ENCODE peak calls at places on chromosome 14, in four cellular contexts. F, Q, H and G are unnamed samples.

GRCh38 chr14:101845896-101846295 is 84.4 kb downstream of the PPP2R5C start:
- DNase-seq in Q (no peak), H (no peak), F (no peak), G (no peak)

GRCh38 chr14:43778956-43779639 is 728.0 kb downstream of the FSCB start:
- DNase-seq in F (no peak), H (no peak), Q (no peak), G (peak; percentile 99)

GRCh38 chr14:81221579-81222102 is 882 bp upstream of the GTF2A1 start:
- DNase-seq in Q (no peak), F (no peak), H (no peak), G (no peak)

GRCh38 chr14:88333036-88333435 is 10.0 kb upstream of the KCNK10 start:
- DNase-seq in F (no peak), Q (no peak), H (no peak), G (no peak)

GRCh38 chr14:103815253-103815652 is 32.1 kb downstream of the PPP1R13B start:
- DNase-seq in F (no peak), Q (no peak), H (no peak), G (no peak)

GRCh38 chr14:53285806-53286205 is 132.7 kb upstream of the DDHD1 start:
- DNase-seq in H (no peak), F (no peak), Q (no peak), G (no peak)

GRCh38 chr14:55028066-55028465 is 1.0 kb downstream of the SOCS4 start:
- DNase-seq in Q (no peak), F (no peak), H (no peak), G (no peak)

GRCh38 chr14:100526057-100526456 is 61.2 kb downstream of the BEGAIN start:
- DNase-seq in F (no peak), Q (no peak), H (peak; percentile 5), G (no peak)

GRCh38 chr14:55624913-55625312 is 44.9 kb downstream of the KTN1 start:
- DNase-seq in F (no peak), Q (no peak), H (no peak), G (no peak)

GRCh38 chr14:35406811-35407630 is 2.5 kb upstream of the NFKBIA start:
- DNase-seq in F (peak; percentile 62), Q (peak; percentile 52), H (no peak), G (peak; percentile 87)

GRCh38 chr14:47278233-47278842 is 397.1 kb downstream of the MDGA2 start:
- DNase-seq in H (peak; percentile 72), F (peak; percentile 60), Q (peak; percentile 5), G (peak; percentile 11)

GRCh38 chr14:101761032-101761880 is at the start of gene PPP2R5C:
- DNase-seq in F (peak; percentile 85), H (peak; percentile 83), Q (peak; percentile 93), G (peak; percentile 76)

GRCh38 chr14:76257111-76257803 is 105.5 kb downstream of the GPATCH2L start:
- DNase-seq in H (no peak), Q (peak; percentile 77), F (no peak), G (no peak)

GRCh38 chr14:103729496-103730448 is 14.2 kb downstream of the ZFYVE21 start:
- DNase-seq in H (no peak), Q (peak; percentile 29), F (no peak), G (no peak)

GRCh38 chr14:100586520-100587247 is 533 bp downstream of the BEGAIN start:
- DNase-seq in Q (peak; percentile 65), F (peak; percentile 55), H (peak; percentile 34), G (no peak)

GRCh38 chr14:29858299-29858698 is 69.3 kb downstream of the PRKD1 start:
- DNase-seq in H (no peak), F (no peak), Q (no peak), G (no peak)

GRCh38 chr14:77194706-77195105 is 13.1 kb downstream of the TMEM63C start:
- DNase-seq in Q (no peak), F (no peak), H (no peak), G (no peak)

GRCh38 chr14:89121961-89122675 is 294.9 kb downstream of the FOXN3 start:
- DNase-seq in Q (no peak), H (peak; percentile 49), F (no peak), G (no peak)

GRCh38 chr14:25411933-25412757 is 362.2 kb upstream of the STXBP6 start:
- DNase-seq in H (peak; percentile 50), F (peak; percentile 10), Q (no peak), G (no peak)

GRCh38 chr14:25406818-25407217 is 356.9 kb upstream of the STXBP6 start:
- DNase-seq in H (peak; percentile 59), Q (peak; percentile 7), F (peak; percentile 39), G (peak; percentile 68)
- TF ChIP-seq ELF4 in H (no peak), Q (no peak), F (no peak), G (no peak)

GRCh38 chr14:94403312-94403711 is 14.9 kb upstream of the SERPINA1 start:
- DNase-seq in H (no peak), Q (no peak), F (no peak), G (peak; percentile 70)

GRCh38 chr14:94400454-94400853 is 12.1 kb upstream of the SERPINA1 start:
- DNase-seq in F (no peak), H (no peak), Q (no peak), G (peak; percentile 91)

GRCh38 chr14:94397899-94398479 is 9.6 kb upstream of the SERPINA1 start:
- DNase-seq in H (no peak), Q (no peak), F (no peak), G (no peak)

GRCh38 chr14:94398536-94398935 is 10.1 kb upstream of the SERPINA1 start:
- DNase-seq in H (no peak), F (no peak), Q (no peak), G (no peak)

GRCh38 chr14:94401083-94401482 is 12.7 kb upstream of the SERPINA1 start:
- DNase-seq in F (no peak), H (no peak), Q (no peak), G (no peak)
- TF ChIP-seq ELF4 in F (no peak), H (no peak), Q (no peak), G (no peak)

GRCh38 chr14:99065551-99065950 is 206.4 kb downstream of the BCL11B start:
- DNase-seq in Q (no peak), H (no peak), F (no peak), G (no peak)
- TF ChIP-seq ELF4 in Q (no peak), H (no peak), F (no peak), G (no peak)

GRCh38 chr14:96247031-96247430 is 9.0 kb upstream of the BDKRB1 start:
- DNase-seq in F (no peak), H (no peak), Q (no peak), G (no peak)
- TF ChIP-seq ELF4 in F (no peak), H (no peak), Q (no peak), G (no peak)

DNA sequence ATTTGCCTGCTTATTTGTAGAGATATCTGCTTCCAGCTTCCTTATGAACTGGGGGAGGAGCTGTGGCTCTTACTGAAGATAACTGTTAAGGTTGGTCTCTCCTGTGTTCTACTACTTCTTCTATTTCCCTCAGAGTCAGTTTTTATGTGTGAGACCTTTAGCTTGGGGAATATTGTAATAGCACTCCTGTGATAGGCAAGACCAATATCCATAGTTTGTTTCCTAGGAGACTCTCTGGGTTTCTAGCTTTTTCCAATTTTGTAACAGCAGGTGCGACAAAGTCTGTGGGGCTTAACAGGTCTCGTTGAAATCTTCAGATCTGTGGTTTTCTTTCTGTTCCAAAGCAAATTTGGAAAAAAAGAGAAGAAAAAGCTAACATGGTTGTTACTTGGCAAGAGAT is at the start of gene OR10G3:
- DNase-seq in H (no peak), Q (no peak), F (no peak), G (no peak)
- TF ChIP-seq ELF4 in H (no peak), Q (no peak), F (no peak), G (no peak)

GRCh38 chr14:50541159-50541567 is 8.8 kb upstream of the MAP4K5 start:
- DNase-seq in Q (no peak), F (no peak), H (no peak), G (no peak)

GRCh38 chr14:50545618-50546017 is 13.2 kb upstream of the MAP4K5 start:
- DNase-seq in F (no peak), H (no peak), Q (no peak), G (peak; percentile 33)

GRCh38 chr14:50539051-50539450 is 6.7 kb upstream of the MAP4K5 start:
- DNase-seq in Q (no peak), F (no peak), H (no peak), G (no peak)

GRCh38 chr14:50544911-50545310 is 12.5 kb upstream of the MAP4K5 start:
- DNase-seq in F (no peak), H (no peak), Q (no peak), G (no peak)

GRCh38 chr14:50542941-50543418 is 10.6 kb upstream of the MAP4K5 start:
- DNase-seq in H (no peak), Q (peak; percentile 30), F (peak; percentile 53), G (peak; percentile 77)
- TF ChIP-seq ELF4 in H (no peak), Q (no peak), F (no peak), G (no peak)

DNA sequence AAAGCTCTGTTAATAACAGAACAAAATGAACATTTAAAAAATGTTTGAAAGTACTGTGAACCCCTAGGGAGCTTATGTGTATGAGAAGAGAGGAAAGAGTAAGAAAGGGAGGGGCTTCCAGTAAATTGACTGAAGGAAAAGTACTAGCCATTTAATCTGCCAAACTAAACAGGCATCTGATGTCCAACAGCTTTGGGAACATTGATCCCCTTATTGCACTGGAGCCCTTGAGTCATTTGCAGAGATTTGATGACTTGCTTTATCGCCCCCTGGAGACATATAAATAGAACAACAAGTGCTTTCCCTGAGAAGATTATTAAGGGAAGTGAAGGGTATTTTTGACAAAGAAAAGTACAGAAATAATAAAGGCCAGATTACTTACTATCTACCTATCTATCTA is 319.3 kb upstream of the NOVA1 start:
- DNase-seq in F (peak; percentile 12), Q (peak; percentile 6), H (no peak), G (peak; percentile 28)
- TF ChIP-seq ELF4 in F (no peak), Q (no peak), H (no peak), G (no peak)